ENCODE peak calls at places on chromosomes 11 and 22, in four cellular contexts. G, F, N and U are unnamed samples.

GRCh38 chr11:46235777-46236688 is 41.4 kb upstream of the CREB3L1 start:
- DNase-seq in G (no peak), F (no peak), N (no peak), U (no peak)

GRCh38 chr11:12017865-12018453 is 9.5 kb upstream of the DKK3 start:
- DNase-seq in G (no peak), F (no peak), N (peak; percentile 72), U (no peak)

GRCh38 chr11:67020949-67021348 is 2.0 kb upstream of the SYT12 start:
- DNase-seq in G (no peak), F (no peak), N (no peak), U (no peak)

GRCh38 chr11:74749127-74749964 is 697 bp downstream of the RNF169 start:
- DNase-seq in G (peak; percentile 73), F (peak; percentile 19), N (peak; percentile 72), U (no peak)

GRCh38 chr11:85423331-85423730 is 203.8 kb downstream of the DLG2 start:
- DNase-seq in G (no peak), F (no peak), N (no peak), U (no peak)

GRCh38 chr11:36097219-36097650 is 153.4 kb downstream of the LDLRAD3 start:
- DNase-seq in G (no peak), F (no peak), N (no peak), U (no peak)

GRCh38 chr11:8387693-8388092 is 124.0 kb upstream of the LMO1 start:
- DNase-seq in G (no peak), F (no peak), N (no peak), U (no peak)

GRCh38 chr11:72391638-72392423 is 42.5 kb downstream of the CLPB start:
- DNase-seq in G (peak; percentile 38), F (no peak), N (no peak), U (no peak)

GRCh38 chr11:121929581-121929980 is 186.4 kb downstream of the BLID start:
- DNase-seq in G (peak; percentile 35), F (no peak), N (no peak), U (no peak)
- H3K4me3 ChIP-seq in G (peak overlapping the region; percentile 9), F (no peak overlapping the region), N (no peak overlapping the region), U (no peak overlapping the region)

DNA sequence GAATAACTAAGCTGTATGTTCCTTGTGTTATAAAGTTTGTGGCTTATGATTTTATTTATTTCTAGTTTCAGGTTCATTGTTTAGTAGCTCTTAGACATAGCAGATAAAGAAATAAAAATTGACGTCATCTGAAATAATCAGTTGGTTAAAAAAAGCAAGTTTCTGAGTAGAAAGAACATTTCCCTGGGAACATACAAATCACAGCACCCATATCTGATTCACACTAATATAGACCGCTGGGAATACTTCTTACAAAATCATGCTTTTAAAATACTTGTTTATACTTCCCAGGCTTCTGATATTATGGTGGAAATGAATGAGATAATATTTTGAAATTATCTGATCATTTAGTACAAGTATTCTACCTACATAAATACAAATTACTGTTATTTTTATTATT is 63.1 kb upstream of the SC5D start:
- DNase-seq in G (no peak), F (no peak), N (no peak), U (no peak)
- H3K27ac ChIP-seq in G (no peak overlapping the region), F (no peak overlapping the region), N (no peak overlapping the region), U (no peak overlapping the region)

DNA sequence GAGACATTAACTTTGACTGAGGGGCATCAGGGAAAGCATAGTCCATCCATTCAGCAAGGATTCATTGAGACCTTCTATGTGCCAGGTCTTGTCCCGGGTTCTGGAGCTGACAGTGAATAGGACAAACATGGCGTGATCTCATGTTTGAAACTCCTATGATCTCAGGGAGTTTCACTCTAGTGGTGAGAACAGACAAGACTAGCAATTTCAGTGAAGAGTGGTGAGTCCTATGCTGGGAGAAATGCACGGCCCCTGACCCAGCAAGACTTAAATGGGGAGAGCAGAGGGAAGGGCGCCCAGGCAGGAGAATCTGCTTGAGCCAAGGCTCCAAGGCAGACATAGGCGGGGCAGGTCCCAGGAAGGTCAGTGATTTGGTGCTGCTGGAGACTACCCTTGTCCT is 155.7 kb downstream of the CEP164 start:
- DNase-seq in G (no peak), F (no peak), N (no peak), U (no peak)
- TF ChIP-seq TCF7L2 in G (no peak), F (no peak), N (no peak), U (no peak)

DNA sequence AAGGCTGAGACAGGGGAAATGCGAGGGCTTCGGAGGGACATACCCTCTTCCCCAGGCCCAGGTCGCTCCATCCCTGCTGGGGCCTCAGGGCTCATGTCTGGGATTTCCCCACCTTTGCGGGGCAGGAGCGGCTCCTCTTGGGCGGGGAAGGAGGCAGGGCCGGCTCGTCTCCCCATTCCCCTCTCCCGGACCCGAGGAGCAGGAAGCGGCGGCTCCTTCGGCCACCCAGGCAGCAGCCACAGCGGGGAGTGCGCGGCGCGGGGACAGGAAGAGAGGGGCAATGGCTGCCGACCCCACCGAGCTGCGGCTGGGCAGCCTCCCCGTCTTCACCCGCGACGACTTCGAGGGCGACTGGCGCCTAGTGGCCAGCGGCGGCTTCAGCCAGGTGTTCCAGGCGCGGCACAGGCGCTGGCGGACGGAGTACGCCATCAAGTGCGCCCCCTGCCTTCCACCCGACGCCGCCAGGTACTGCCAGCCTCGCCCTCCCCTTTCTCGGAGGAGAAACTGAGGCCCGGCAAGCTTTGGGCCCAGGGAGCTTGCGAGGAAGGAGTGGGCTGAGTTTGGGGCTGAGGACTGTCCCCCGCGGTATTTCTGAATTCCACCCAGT is at the start of gene ANKK1:
- DNase-seq in G (no peak), F (peak; percentile 31), N (no peak), U (no peak)
- H3K4me3 ChIP-seq in G (no peak within 1 kb of the TSS), F (peak within 1 kb of the TSS; percentile 35), N (no peak within 1 kb of the TSS), U (no peak within 1 kb of the TSS)

DNA sequence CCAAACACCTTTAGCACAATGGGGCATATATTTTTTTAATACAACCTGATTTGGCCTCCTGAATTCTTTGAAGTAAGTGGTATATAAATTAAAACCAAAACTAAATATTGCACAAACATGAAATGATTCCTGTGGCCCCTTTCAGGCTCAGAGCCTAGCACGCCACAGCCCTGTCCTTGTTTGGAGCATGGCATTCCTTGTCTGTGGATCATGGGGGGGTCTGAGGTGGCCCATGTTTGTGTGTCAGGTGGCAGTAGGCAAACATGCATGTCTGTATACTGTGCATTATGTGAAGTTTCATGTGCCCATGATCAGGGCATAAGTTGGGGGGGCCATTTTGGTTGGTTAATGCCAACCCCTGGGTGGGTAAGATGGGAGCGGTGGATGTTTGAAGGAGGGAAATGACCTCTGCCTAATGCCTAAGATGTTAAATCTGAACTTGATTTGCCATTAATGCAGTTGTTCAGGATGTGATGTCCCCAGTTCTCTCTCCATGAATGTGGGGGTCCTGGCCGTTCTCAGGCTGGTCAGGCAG is 18.6 kb downstream of the UPB1 start:
- DNase-seq in G (no peak), F (no peak), N (no peak), U (no peak)
- H3K27ac ChIP-seq in G (peak overlapping the region; percentile 75), F (no peak overlapping the region), N (no peak overlapping the region), U (no peak overlapping the region)

GRCh38 chr22:27507935-27508504 is 293.5 kb downstream of the MN1 start:
- DNase-seq in G (no peak), F (no peak), N (no peak), U (no peak)

GRCh38 chr22:27504360-27504759 is 297.2 kb downstream of the MN1 start:
- DNase-seq in G (no peak), F (no peak), N (no peak), U (no peak)

GRCh38 chr22:27507066-27507715 is 294.4 kb downstream of the MN1 start:
- DNase-seq in G (no peak), F (no peak), N (no peak), U (no peak)

GRCh38 chr22:27502327-27502726 is 299.2 kb downstream of the MN1 start:
- DNase-seq in G (no peak), F (no peak), N (no peak), U (no peak)

DNA sequence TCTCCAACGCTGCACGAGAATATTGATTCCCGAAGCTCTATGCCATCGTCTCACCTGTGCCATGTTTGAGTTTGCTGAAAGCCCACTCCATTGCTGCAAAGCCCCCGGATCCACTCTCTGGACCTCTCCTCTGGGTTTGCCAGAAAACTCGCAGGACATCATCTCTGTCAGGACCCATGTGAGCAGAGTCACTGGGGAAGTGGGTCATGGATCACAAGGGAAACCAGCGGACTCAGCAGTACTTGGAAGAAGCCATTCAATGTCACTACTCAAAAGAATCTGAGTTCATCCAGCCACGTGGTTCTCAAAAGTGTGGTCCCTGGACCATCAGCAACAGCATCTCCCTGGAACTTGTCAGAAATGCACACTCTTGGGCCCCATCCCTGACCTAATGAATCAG is 296.7 kb downstream of the MN1 start:
- DNase-seq in G (no peak), F (no peak), N (no peak), U (no peak)
- TF ChIP-seq TCF7L2 in G (no peak), F (no peak), N (no peak), U (no peak)

GRCh38 chr11:35036642-35037041 is 102.3 kb upstream of the CD44 start:
- DNase-seq in G (no peak), F (no peak), N (peak; percentile 70), U (no peak)

GRCh38 chr11:35031869-35032268 is 107.1 kb upstream of the CD44 start:
- DNase-seq in G (no peak), F (no peak), N (no peak), U (peak; percentile 70)

GRCh38 chr11:35033011-35033410 is 106.0 kb upstream of the CD44 start:
- DNase-seq in G (no peak), F (no peak), N (no peak), U (no peak)

GRCh38 chr11:35035894-35036408 is 103.0 kb upstream of the CD44 start:
- DNase-seq in G (no peak), F (no peak), N (no peak), U (no peak)

GRCh38 chr11:35034401-35034800 is 104.6 kb upstream of the CD44 start:
- DNase-seq in G (no peak), F (no peak), N (no peak), U (no peak)
- H3K4me3 ChIP-seq in G (no peak overlapping the region), F (no peak overlapping the region), N (no peak overlapping the region), U (no peak overlapping the region)

GRCh38 chr22:36197601-36198146 is 3.9 kb downstream of the APOL4 start:
- DNase-seq in G (no peak), F (no peak), N (peak; percentile 43), U (no peak)

GRCh38 chr22:36196254-36197064 is 5.2 kb downstream of the APOL4 start:
- DNase-seq in G (no peak), F (no peak), N (no peak), U (no peak)

GRCh38 chr22:36197065-36197440 is 4.6 kb downstream of the APOL4 start:
- DNase-seq in G (no peak), F (no peak), N (peak; percentile 78), U (no peak)

GRCh38 chr22:36198482-36198881 is 3.1 kb downstream of the APOL4 start:
- DNase-seq in G (no peak), F (no peak), N (no peak), U (no peak)

DNA sequence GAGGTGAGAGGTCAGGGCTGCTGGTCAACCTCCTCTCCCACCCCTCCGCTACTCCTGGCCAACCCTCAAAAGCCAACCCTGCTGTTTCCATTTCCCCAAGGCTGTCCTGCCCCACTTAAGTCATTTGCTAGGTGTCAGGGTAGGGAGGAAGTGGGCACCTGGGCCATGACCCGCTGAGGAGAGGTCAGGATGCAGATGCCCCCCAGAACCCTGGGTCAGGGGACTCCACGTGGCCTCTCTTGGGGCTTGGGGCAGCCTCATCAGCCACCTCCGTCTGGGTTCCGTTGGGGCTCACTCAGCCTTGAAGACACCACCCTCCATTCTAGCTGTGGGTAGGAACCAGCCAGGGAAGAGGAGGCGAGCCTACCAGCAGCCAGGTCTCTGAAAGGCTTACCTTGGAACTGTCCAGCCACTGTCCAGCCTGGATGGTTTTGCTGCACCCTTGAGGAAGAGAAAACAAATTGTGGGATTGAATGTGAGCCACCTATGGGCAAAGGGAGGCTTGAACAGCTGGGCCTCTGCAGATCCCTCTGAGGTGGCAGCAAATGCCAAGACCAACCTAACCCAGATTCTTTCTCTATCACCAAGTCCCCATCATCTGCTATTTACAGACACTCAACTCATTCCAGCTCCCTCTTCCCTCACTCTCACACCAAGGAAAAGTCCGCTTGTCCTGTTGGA is 2.5 kb downstream of the APOL4 start:
- DNase-seq in G (peak; percentile 24), F (no peak), N (no peak), U (no peak)
- H3K27ac ChIP-seq in G (no peak overlapping the region), F (no peak overlapping the region), N (no peak overlapping the region), U (no peak overlapping the region)